ENCODE peak calls at places on chromosomes 3 and 15, in ten cellular contexts. N is stimulated activated CD4-positive, alpha-beta T cell treated with anti-CD3 and anti-CD28 coated beads, Interleukin-15, amount 100 ng/mL, for 1 hour; Q is dorsolateral prefrontal cortex; I is non-pigmented ciliary epithelial cell; T is fibroblast of lung; F is Kasumi-1; V is activated CD4-positive, alpha-beta T cell treated with anti-CD3 and anti-CD28 coated beads, Interleukin-2, amount 10 ng/mL, durations not matched to agents 7 days and 5 days; P is GM04503; J is pancreas; M is NCI-H1092 treated with DMSO at 0.1 percent for 48 hours. L is an unnamed sample.

GRCh38 chr15:98668566-98669308 is 20.4 kb downstream of the IGF1R start:
- DNase-seq in N (no peak), Q (no peak), I (no peak), T (peak; percentile 78), F (peak; percentile 9), V (peak; percentile 60), P (no peak), J (no peak), M (no peak), L (no peak)

GRCh38 chr3:32026583-32026982 is 45.0 kb downstream of the ZNF860 start:
- DNase-seq in N (no peak), Q (no peak), I (no peak), T (no peak), F (peak; percentile 66), V (no peak), P (no peak), J (no peak), M (no peak), L (no peak)

GRCh38 chr15:78224024-78224413 is 10.3 kb downstream of the ACSBG1 start:
- DNase-seq in N (no peak), Q (no peak), I (no peak), T (no peak), F (no peak), V (no peak), P (no peak), J (no peak), M (no peak), L (no peak)

GRCh38 chr3:168157301-168157700 is 61.6 kb upstream of the GOLIM4 start:
- DNase-seq in N (no peak), Q (no peak), I (no peak), T (no peak), F (peak; percentile 30), V (no peak), P (no peak), J (no peak), M (no peak), L (no peak)

GRCh38 chr15:61205427-61205826 is 23.7 kb downstream of the RORA start:
- DNase-seq in N (no peak), Q (no peak), I (no peak), T (peak; percentile 65), F (no peak), V (no peak), P (no peak), J (no peak), M (no peak), L (no peak)

GRCh38 chr15:82018201-82018600 is 27.6 kb downstream of the MEX3B start:
- DNase-seq in N (no peak), Q (no peak), I (no peak), T (no peak), F (peak; percentile 84), V (no peak), P (no peak), J (no peak), M (no peak), L (no peak)

GRCh38 chr3:4322635-4323034 is 19.5 kb downstream of the SETMAR start:
- DNase-seq in N (no peak), Q (no peak), I (peak; percentile 49), T (peak; percentile 28), F (peak; percentile 61), V (no peak), P (no peak), J (no peak), M (no peak), L (no peak)

GRCh38 chr15:88918738-88919137 is 5.6 kb upstream of the MFGE8 start:
- DNase-seq in N (no peak), Q (no peak), I (peak; percentile 96), T (peak; percentile 99), F (no peak), V (no peak), P (peak; percentile 98), J (peak; percentile 35), M (no peak), L (no peak)

GRCh38 chr3:31735667-31736066 is 202.9 kb downstream of the STT3B start:
- DNase-seq in N (no peak), Q (no peak), I (no peak), T (no peak), F (no peak), V (no peak), P (no peak), J (no peak), M (no peak), L (no peak)

GRCh38 chr15:69434236-69434635 is 18.4 kb upstream of the RPLP1 start:
- DNase-seq in N (no peak), Q (no peak), I (no peak), T (no peak), F (no peak), V (no peak), P (no peak), J (no peak), M (no peak), L (no peak)

GRCh38 chr3:127193341-127193740 is 410 bp downstream of the PRR23E start:
- DNase-seq in N (no peak), Q (no peak), I (no peak), T (no peak), F (no peak), V (no peak), P (no peak), J (no peak), M (no peak), L (peak; percentile 76)

GRCh38 chr15:40906947-40907802 is 12.9 kb downstream of the VPS18 start:
- DNase-seq in N (peak; percentile 19), Q (no peak), I (no peak), T (peak; percentile 51), F (peak; percentile 38), V (peak; percentile 62), P (no peak), J (peak; percentile 52), M (peak; percentile 72), L (no peak)

GRCh38 chr3:163490119-163490518 is 1588.2 kb downstream of the SI start:
- DNase-seq in N (no peak), Q (no peak), I (no peak), T (peak; percentile 2), F (peak; percentile 74), V (peak; percentile 33), P (no peak), J (peak; percentile 59), M (no peak), L (no peak)

GRCh38 chr3:2375371-2375770 is 276.7 kb downstream of the CNTN4 start:
- DNase-seq in N (no peak), Q (no peak), I (no peak), T (no peak), F (no peak), V (no peak), P (no peak), J (no peak), M (no peak), L (no peak)

GRCh38 chr3:57556459-57557087 is 499 bp downstream of the PDE12 start:
- DNase-seq in N (no peak), Q (peak; percentile 24), I (no peak), T (peak; percentile 48), F (peak; percentile 53), V (peak; percentile 42), P (no peak), J (peak; percentile 39), M (no peak), L (no peak)

GRCh38 chr3:38970851-38971638 is 80.7 kb downstream of the SCN11A start:
- DNase-seq in N (no peak), Q (no peak), I (no peak), T (no peak), F (no peak), V (no peak), P (no peak), J (no peak), M (no peak), L (peak; percentile 73)

GRCh38 chr3:125556314-125556713 is 36.3 kb upstream of the SNX4 start:
- DNase-seq in N (no peak), Q (no peak), I (peak; percentile 61), T (peak; percentile 70), F (no peak), V (no peak), P (no peak), J (no peak), M (no peak), L (no peak)

GRCh38 chr3:5650303-5650702 is 462.8 kb downstream of the EDEM1 start:
- DNase-seq in N (no peak), Q (no peak), I (no peak), T (no peak), F (no peak), V (no peak), P (no peak), J (no peak), M (no peak), L (no peak)

GRCh38 chr15:47688573-47689086 is 28.7 kb upstream of the SEMA6D start:
- DNase-seq in N (no peak), Q (no peak), I (no peak), T (peak; percentile 46), F (no peak), V (no peak), P (peak; percentile 51), J (no peak), M (no peak), L (no peak)

GRCh38 chr3:124887177-124887995 is at the start of gene ITGB5:
- DNase-seq in N (no peak), Q (peak; percentile 23), I (no peak), T (peak; percentile 79), F (peak; percentile 9), V (peak; percentile 10), P (peak; percentile 43), J (peak; percentile 72), M (no peak), L (peak; percentile 93)

GRCh38 chr15:52292780-52293392 is 2.7 kb downstream of the MYO5C start:
- DNase-seq in N (no peak), Q (no peak), I (no peak), T (no peak), F (no peak), V (no peak), P (no peak), J (peak; percentile 56), M (no peak), L (no peak)

GRCh38 chr15:77497108-77497737 is 76.5 kb downstream of the HMG20A start:
- DNase-seq in N (no peak), Q (peak; percentile 80), I (no peak), T (peak; percentile 55), F (no peak), V (no peak), P (peak; percentile 39), J (peak; percentile 67), M (peak; percentile 87), L (peak; percentile 94)

GRCh38 chr3:131526801-131527347 is 24.1 kb upstream of the MRPL3 start:
- DNase-seq in N (no peak), Q (no peak), I (peak; percentile 6), T (peak; percentile 65), F (no peak), V (no peak), P (no peak), J (peak; percentile 42), M (peak; percentile 21), L (no peak)

GRCh38 chr3:14540821-14541385 is 761 bp upstream of the GRIP2 start:
- DNase-seq in N (no peak), Q (no peak), I (no peak), T (no peak), F (no peak), V (no peak), P (no peak), J (no peak), M (no peak), L (no peak)

GRCh38 chr3:11159421-11159904 is 5.2 kb downstream of the HRH1 start:
- DNase-seq in N (no peak), Q (no peak), I (peak; percentile 60), T (peak; percentile 79), F (no peak), V (no peak), P (peak; percentile 95), J (no peak), M (no peak), L (no peak)

GRCh38 chr15:35194296-35194695 is 109.2 kb upstream of the NANOGP8 start:
- DNase-seq in N (no peak), Q (no peak), I (no peak), T (peak; percentile 30), F (no peak), V (no peak), P (no peak), J (no peak), M (no peak), L (no peak)

GRCh38 chr3:124033360-124034015 is 41.6 kb upstream of the ROPN1 start:
- DNase-seq in N (no peak), Q (no peak), I (no peak), T (peak; percentile 12), F (no peak), V (no peak), P (no peak), J (peak; percentile 19), M (peak; percentile 32), L (peak; percentile 85)

GRCh38 chr3:120227710-120228347 is 57.2 kb downstream of the GPR156 start:
- DNase-seq in N (no peak), Q (no peak), I (no peak), T (no peak), F (no peak), V (no peak), P (no peak), J (no peak), M (no peak), L (no peak)